ENCODE peak calls at places on chromosomes 12 and 14, in nine cellular contexts. One of them, this sample, is unnamed.

GRCh38 chr14:50230601-50231474 is 540 bp downstream of the SOS2 start:
- DNase-seq in body of pancreas: peak; percentile 50
- DNase-seq in astrocyte of the spinal cord: peak; percentile 64
- DNase-seq in tibial artery: peak; percentile 77
- DNase-seq in LNCaP clone FGC: no peak
- DNase-seq in neuronal stem cell: no peak
- DNase-seq in GM23338: peak; percentile 50
- DNase-seq in WERI-Rb-1: peak; percentile 40
- DNase-seq in adipocyte: peak; percentile 85
- DNase-seq in this sample: peak; percentile 70

GRCh38 chr12:64522316-64522715 is 70.4 kb downstream of the TBK1 start:
- DNase-seq in body of pancreas: no peak
- DNase-seq in astrocyte of the spinal cord: peak; percentile 61
- DNase-seq in tibial artery: no peak
- DNase-seq in LNCaP clone FGC: no peak
- DNase-seq in neuronal stem cell: no peak
- DNase-seq in GM23338: no peak
- DNase-seq in WERI-Rb-1: no peak
- DNase-seq in adipocyte: peak; percentile 42
- DNase-seq in this sample: no peak

GRCh38 chr12:108234155-108234554 is 105.0 kb downstream of the CMKLR1 start:
- DNase-seq in body of pancreas: no peak
- DNase-seq in astrocyte of the spinal cord: no peak
- DNase-seq in tibial artery: peak; percentile 71
- DNase-seq in LNCaP clone FGC: no peak
- DNase-seq in neuronal stem cell: no peak
- DNase-seq in GM23338: no peak
- DNase-seq in WERI-Rb-1: no peak
- DNase-seq in adipocyte: peak; percentile 42
- DNase-seq in this sample: no peak

GRCh38 chr12:11553871-11554533 is 95.5 kb upstream of the ETV6 start:
- DNase-seq in body of pancreas: peak; percentile 47
- DNase-seq in astrocyte of the spinal cord: peak; percentile 61
- DNase-seq in tibial artery: no peak
- DNase-seq in LNCaP clone FGC: peak; percentile 59
- DNase-seq in neuronal stem cell: peak; percentile 9
- DNase-seq in GM23338: peak; percentile 88
- DNase-seq in WERI-Rb-1: peak; percentile 46
- DNase-seq in adipocyte: peak; percentile 81
- DNase-seq in this sample: peak; percentile 68

GRCh38 chr14:53285806-53286205 is 132.7 kb upstream of the DDHD1 start:
- DNase-seq in body of pancreas: no peak
- DNase-seq in astrocyte of the spinal cord: no peak
- DNase-seq in tibial artery: no peak
- DNase-seq in LNCaP clone FGC: no peak
- DNase-seq in neuronal stem cell: no peak
- DNase-seq in GM23338: no peak
- DNase-seq in WERI-Rb-1: no peak
- DNase-seq in adipocyte: no peak
- DNase-seq in this sample: peak; percentile 44

GRCh38 chr12:16220120-16220519 is 57.4 kb downstream of the SLC15A5 start:
- DNase-seq in body of pancreas: no peak
- DNase-seq in astrocyte of the spinal cord: no peak
- DNase-seq in tibial artery: no peak
- DNase-seq in LNCaP clone FGC: no peak
- DNase-seq in neuronal stem cell: no peak
- DNase-seq in GM23338: no peak
- DNase-seq in WERI-Rb-1: no peak
- DNase-seq in adipocyte: no peak
- DNase-seq in this sample: no peak

GRCh38 chr12:25942709-25943108 is 15.8 kb upstream of the RASSF8 start:
- DNase-seq in body of pancreas: no peak
- DNase-seq in astrocyte of the spinal cord: no peak
- DNase-seq in tibial artery: no peak
- DNase-seq in LNCaP clone FGC: no peak
- DNase-seq in neuronal stem cell: no peak
- DNase-seq in GM23338: no peak
- DNase-seq in WERI-Rb-1: no peak
- DNase-seq in adipocyte: peak; percentile 23
- DNase-seq in this sample: no peak

GRCh38 chr12:110600254-110600653 is 13.7 kb upstream of the TCTN1 start:
- DNase-seq in body of pancreas: no peak
- DNase-seq in astrocyte of the spinal cord: peak; percentile 73
- DNase-seq in tibial artery: no peak
- DNase-seq in LNCaP clone FGC: no peak
- DNase-seq in neuronal stem cell: no peak
- DNase-seq in GM23338: peak; percentile 58
- DNase-seq in WERI-Rb-1: no peak
- DNase-seq in adipocyte: peak; percentile 91
- DNase-seq in this sample: peak; percentile 89

GRCh38 chr12:645563-646071 is 17.6 kb downstream of the NINJ2 start:
- DNase-seq in body of pancreas: no peak
- DNase-seq in astrocyte of the spinal cord: peak; percentile 53
- DNase-seq in tibial artery: peak; percentile 82
- DNase-seq in LNCaP clone FGC: no peak
- DNase-seq in neuronal stem cell: no peak
- DNase-seq in GM23338: no peak
- DNase-seq in WERI-Rb-1: no peak
- DNase-seq in adipocyte: peak; percentile 46
- DNase-seq in this sample: peak; percentile 46

GRCh38 chr12:15796493-15797141 is 7.4 kb upstream of the EPS8 start:
- DNase-seq in body of pancreas: no peak
- DNase-seq in astrocyte of the spinal cord: no peak
- DNase-seq in tibial artery: no peak
- DNase-seq in LNCaP clone FGC: no peak
- DNase-seq in neuronal stem cell: no peak
- DNase-seq in GM23338: no peak
- DNase-seq in WERI-Rb-1: no peak
- DNase-seq in adipocyte: no peak
- DNase-seq in this sample: peak; percentile 79

GRCh38 chr14:103550451-103551337 is 11.8 kb downstream of the BAG5 start:
- DNase-seq in body of pancreas: no peak
- DNase-seq in astrocyte of the spinal cord: no peak
- DNase-seq in tibial artery: peak; percentile 84
- DNase-seq in LNCaP clone FGC: no peak
- DNase-seq in neuronal stem cell: no peak
- DNase-seq in GM23338: no peak
- DNase-seq in WERI-Rb-1: no peak
- DNase-seq in adipocyte: no peak
- DNase-seq in this sample: no peak

GRCh38 chr12:2615665-2616387 is 178.9 kb upstream of the FKBP4 start:
- DNase-seq in body of pancreas: no peak
- DNase-seq in astrocyte of the spinal cord: peak; percentile 81
- DNase-seq in tibial artery: no peak
- DNase-seq in LNCaP clone FGC: no peak
- DNase-seq in neuronal stem cell: no peak
- DNase-seq in GM23338: peak; percentile 50
- DNase-seq in WERI-Rb-1: no peak
- DNase-seq in adipocyte: no peak
- DNase-seq in this sample: no peak

GRCh38 chr12:68397566-68398158 is 65.5 kb upstream of the MDM1 start:
- DNase-seq in body of pancreas: no peak
- DNase-seq in astrocyte of the spinal cord: no peak
- DNase-seq in tibial artery: no peak
- DNase-seq in LNCaP clone FGC: no peak
- DNase-seq in neuronal stem cell: no peak
- DNase-seq in GM23338: no peak
- DNase-seq in WERI-Rb-1: no peak
- DNase-seq in adipocyte: no peak
- DNase-seq in this sample: no peak

GRCh38 chr14:68625366-68626090 is 167.3 kb downstream of the ZFP36L1 start:
- DNase-seq in body of pancreas: no peak
- DNase-seq in astrocyte of the spinal cord: no peak
- DNase-seq in tibial artery: peak; percentile 50
- DNase-seq in LNCaP clone FGC: no peak
- DNase-seq in neuronal stem cell: no peak
- DNase-seq in GM23338: no peak
- DNase-seq in WERI-Rb-1: no peak
- DNase-seq in adipocyte: no peak
- DNase-seq in this sample: no peak

GRCh38 chr14:56183631-56184157 is 65.5 kb downstream of the PELI2 start:
- DNase-seq in body of pancreas: no peak
- DNase-seq in astrocyte of the spinal cord: no peak
- DNase-seq in tibial artery: no peak
- DNase-seq in LNCaP clone FGC: no peak
- DNase-seq in neuronal stem cell: no peak
- DNase-seq in GM23338: no peak
- DNase-seq in WERI-Rb-1: no peak
- DNase-seq in adipocyte: peak; percentile 57
- DNase-seq in this sample: no peak

GRCh38 chr14:30582376-30582775 is 23.4 kb downstream of the G2E3 start:
- DNase-seq in body of pancreas: no peak
- DNase-seq in astrocyte of the spinal cord: no peak
- DNase-seq in tibial artery: no peak
- DNase-seq in LNCaP clone FGC: no peak
- DNase-seq in neuronal stem cell: no peak
- DNase-seq in GM23338: no peak
- DNase-seq in WERI-Rb-1: no peak
- DNase-seq in adipocyte: no peak
- DNase-seq in this sample: no peak

GRCh38 chr12:72511493-72511892 is 239.3 kb downstream of the TRHDE start:
- DNase-seq in body of pancreas: no peak
- DNase-seq in astrocyte of the spinal cord: no peak
- DNase-seq in tibial artery: no peak
- DNase-seq in LNCaP clone FGC: no peak
- DNase-seq in neuronal stem cell: no peak
- DNase-seq in GM23338: no peak
- DNase-seq in WERI-Rb-1: no peak
- DNase-seq in adipocyte: no peak
- DNase-seq in this sample: peak; percentile 4

GRCh38 chr12:46538976-46539375 is 166.4 kb upstream of the SLC38A2 start:
- DNase-seq in body of pancreas: no peak
- DNase-seq in astrocyte of the spinal cord: no peak
- DNase-seq in tibial artery: no peak
- DNase-seq in LNCaP clone FGC: no peak
- DNase-seq in neuronal stem cell: no peak
- DNase-seq in GM23338: no peak
- DNase-seq in WERI-Rb-1: no peak
- DNase-seq in adipocyte: no peak
- DNase-seq in this sample: no peak

GRCh38 chr12:29734748-29735147 is 49.0 kb downstream of the TMTC1 start:
- DNase-seq in body of pancreas: no peak
- DNase-seq in astrocyte of the spinal cord: no peak
- DNase-seq in tibial artery: no peak
- DNase-seq in LNCaP clone FGC: peak; percentile 78
- DNase-seq in neuronal stem cell: no peak
- DNase-seq in GM23338: no peak
- DNase-seq in WERI-Rb-1: no peak
- DNase-seq in adipocyte: no peak
- DNase-seq in this sample: no peak
- H3K4me3 ChIP-seq in body of pancreas: no peak overlapping the region
- H3K4me3 ChIP-seq in astrocyte of the spinal cord: no peak overlapping the region
- H3K4me3 ChIP-seq in tibial artery: no peak overlapping the region
- H3K4me3 ChIP-seq in LNCaP clone FGC: no peak overlapping the region
- H3K4me3 ChIP-seq in neuronal stem cell: no peak overlapping the region
- H3K4me3 ChIP-seq in GM23338: no peak overlapping the region
- H3K4me3 ChIP-seq in WERI-Rb-1: no peak overlapping the region
- H3K4me3 ChIP-seq in adipocyte: no peak overlapping the region
- H3K4me3 ChIP-seq in this sample: no peak overlapping the region

GRCh38 chr14:91837076-91837475 is 30.3 kb downstream of the TC2N start:
- DNase-seq in body of pancreas: peak; percentile 26
- DNase-seq in astrocyte of the spinal cord: no peak
- DNase-seq in tibial artery: no peak
- DNase-seq in LNCaP clone FGC: no peak
- DNase-seq in neuronal stem cell: no peak
- DNase-seq in GM23338: no peak
- DNase-seq in WERI-Rb-1: no peak
- DNase-seq in adipocyte: no peak
- DNase-seq in this sample: no peak
- H3K4me3 ChIP-seq in body of pancreas: no peak overlapping the region
- H3K4me3 ChIP-seq in astrocyte of the spinal cord: peak overlapping the region; percentile 36
- H3K4me3 ChIP-seq in tibial artery: peak overlapping the region; percentile 92
- H3K4me3 ChIP-seq in LNCaP clone FGC: peak overlapping the region; percentile 83
- H3K4me3 ChIP-seq in neuronal stem cell: no peak overlapping the region
- H3K4me3 ChIP-seq in GM23338: peak overlapping the region; percentile 76
- H3K4me3 ChIP-seq in WERI-Rb-1: peak overlapping the region; percentile 90
- H3K4me3 ChIP-seq in adipocyte: no peak overlapping the region
- H3K4me3 ChIP-seq in this sample: peak overlapping the region; percentile 66

DNA sequence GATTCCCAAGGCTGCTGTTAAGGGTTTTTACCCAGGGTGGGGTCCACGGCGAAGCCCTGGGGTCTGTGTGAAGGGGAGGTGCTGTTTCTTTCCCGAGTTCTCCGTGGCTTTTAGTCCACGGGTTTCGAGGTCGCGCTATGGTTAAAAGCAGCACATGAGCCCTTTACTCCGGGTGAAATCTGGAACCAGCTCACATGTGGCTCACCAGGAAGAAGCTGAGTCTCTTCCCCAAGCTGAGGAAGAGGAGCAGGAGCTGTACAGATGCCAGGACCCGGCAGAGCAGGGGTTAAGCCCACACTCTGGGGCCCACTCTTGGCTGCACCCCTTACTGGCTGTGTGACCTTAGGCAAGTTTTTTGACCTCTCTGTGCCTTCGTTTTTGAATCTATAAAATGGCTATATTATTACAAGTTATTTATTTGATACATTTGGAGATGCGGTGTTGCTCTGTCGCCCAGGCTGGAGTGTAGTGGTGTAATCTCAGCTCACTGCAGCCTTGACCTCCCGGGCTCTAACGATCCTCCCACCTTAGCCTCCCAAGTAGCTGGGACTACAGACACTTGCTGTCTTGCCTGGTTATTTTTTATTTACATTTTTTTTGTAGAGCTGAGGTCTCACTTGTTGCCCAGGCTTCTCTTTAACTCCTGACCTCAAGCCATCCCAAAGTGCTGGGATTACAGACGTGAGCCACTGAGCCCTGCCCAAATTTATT is 266.3 kb downstream of the AACS start:
- DNase-seq in body of pancreas: no peak
- DNase-seq in astrocyte of the spinal cord: peak; percentile 0
- DNase-seq in tibial artery: no peak
- DNase-seq in LNCaP clone FGC: no peak
- DNase-seq in neuronal stem cell: no peak
- DNase-seq in GM23338: peak; percentile 11
- DNase-seq in WERI-Rb-1: no peak
- DNase-seq in adipocyte: peak; percentile 35
- DNase-seq in this sample: no peak
- H3K4me3 ChIP-seq in body of pancreas: no peak overlapping the region
- H3K4me3 ChIP-seq in astrocyte of the spinal cord: peak overlapping the region; percentile 38
- H3K4me3 ChIP-seq in tibial artery: no peak overlapping the region
- H3K4me3 ChIP-seq in LNCaP clone FGC: peak overlapping the region; percentile 38
- H3K4me3 ChIP-seq in neuronal stem cell: peak overlapping the region; percentile 56
- H3K4me3 ChIP-seq in GM23338: peak overlapping the region; percentile 76
- H3K4me3 ChIP-seq in WERI-Rb-1: peak overlapping the region; percentile 47
- H3K4me3 ChIP-seq in adipocyte: peak overlapping the region; percentile 83
- H3K4me3 ChIP-seq in this sample: peak overlapping the region; percentile 30

DNA sequence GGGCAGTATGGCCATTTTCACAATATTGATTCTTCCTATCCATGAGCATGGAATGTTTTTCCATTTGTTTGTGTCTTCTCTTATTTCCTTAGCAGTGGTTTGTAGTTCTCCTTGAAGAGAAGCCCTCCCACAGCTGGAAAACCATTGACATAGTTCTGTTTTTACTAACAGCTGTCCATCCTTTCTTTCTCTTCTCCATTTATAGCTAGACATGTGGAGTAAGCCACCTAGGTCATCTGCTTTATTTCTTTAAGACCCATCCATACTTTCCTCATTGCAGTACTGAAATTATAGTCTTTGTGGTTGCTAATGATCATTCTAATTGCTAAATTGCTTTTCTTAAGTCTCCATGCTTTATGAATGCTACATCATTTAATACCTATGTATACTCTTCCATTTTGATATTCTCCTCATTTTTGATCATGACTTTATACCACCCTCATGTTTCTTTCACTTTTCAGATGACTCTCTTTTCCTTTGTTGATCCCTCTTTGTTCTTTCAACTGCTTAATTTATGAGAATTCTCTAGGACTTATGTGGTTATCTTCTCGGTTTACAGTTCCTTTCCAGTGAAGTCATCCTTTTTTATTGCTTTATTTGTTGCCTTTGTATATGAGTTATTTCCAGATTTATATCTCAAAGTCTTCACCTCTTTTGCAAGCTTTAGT is 114.2 kb downstream of the PCNX1 start:
- DNase-seq in body of pancreas: no peak
- DNase-seq in astrocyte of the spinal cord: peak; percentile 76
- DNase-seq in tibial artery: no peak
- DNase-seq in LNCaP clone FGC: peak; percentile 78
- DNase-seq in neuronal stem cell: no peak
- DNase-seq in GM23338: no peak
- DNase-seq in WERI-Rb-1: no peak
- DNase-seq in adipocyte: peak; percentile 39
- DNase-seq in this sample: peak; percentile 96
- H3K4me3 ChIP-seq in body of pancreas: no peak overlapping the region
- H3K4me3 ChIP-seq in astrocyte of the spinal cord: no peak overlapping the region
- H3K4me3 ChIP-seq in tibial artery: no peak overlapping the region
- H3K4me3 ChIP-seq in LNCaP clone FGC: no peak overlapping the region
- H3K4me3 ChIP-seq in neuronal stem cell: no peak overlapping the region
- H3K4me3 ChIP-seq in GM23338: no peak overlapping the region
- H3K4me3 ChIP-seq in WERI-Rb-1: no peak overlapping the region
- H3K4me3 ChIP-seq in adipocyte: peak overlapping the region; percentile 8
- H3K4me3 ChIP-seq in this sample: peak overlapping the region; percentile 27

This sample was measured in PC-3.